ENCODE peak calls at places on chromosomes 2 and 18, in six cellular contexts. L, T, O, Q, D and V are unnamed samples.

GRCh38 chr18:26464128-26465011 is 84.0 kb downstream of the KCTD1 start:
- DNase-seq in L (no peak), D (no peak), Q (no peak), O (peak), T (no peak), V (no peak)

GRCh38 chr18:49769047-49769708 is 44.2 kb downstream of the ACAA2 start:
- DNase-seq in D (no peak), L (no peak), O (no peak), Q (no peak), T (no peak), V (no peak)

GRCh38 chr2:16604236-16604635 is 61.4 kb downstream of the CYRIA start:
- DNase-seq in Q (no peak), D (no peak), O (no peak), L (no peak), T (no peak), V (no peak)

GRCh38 chr2:33317369-33318015 is 159.0 kb upstream of the RASGRP3 start:
- DNase-seq in O (no peak), L (no peak), T (no peak), D (no peak), Q (peak), V (no peak)

GRCh38 chr2:170361359-170361936 is 183.5 kb downstream of the MYO3B start:
- DNase-seq in L (peak), D (peak), Q (peak), O (no peak), T (peak), V (no peak)

GRCh38 chr2:157857881-157858280 is 18.2 kb downstream of the ACVR1 start:
- DNase-seq in O (no peak), L (peak), D (no peak), T (no peak), Q (peak), V (peak)

GRCh38 chr2:26500406-26500805 is 22.5 kb upstream of the OTOF start:
- DNase-seq in D (no peak), Q (no peak), T (no peak), L (no peak), O (no peak), V (no peak)

GRCh38 chr18:21341141-21341540 is 99.1 kb downstream of the GREB1L start:
- DNase-seq in O (no peak), L (no peak), T (no peak), Q (no peak), D (peak), V (no peak)

GRCh38 chr2:137677466-137677865 is 286.8 kb upstream of the HNMT start:
- DNase-seq in O (no peak), D (no peak), T (no peak), L (no peak), Q (no peak), V (no peak)

DNA sequence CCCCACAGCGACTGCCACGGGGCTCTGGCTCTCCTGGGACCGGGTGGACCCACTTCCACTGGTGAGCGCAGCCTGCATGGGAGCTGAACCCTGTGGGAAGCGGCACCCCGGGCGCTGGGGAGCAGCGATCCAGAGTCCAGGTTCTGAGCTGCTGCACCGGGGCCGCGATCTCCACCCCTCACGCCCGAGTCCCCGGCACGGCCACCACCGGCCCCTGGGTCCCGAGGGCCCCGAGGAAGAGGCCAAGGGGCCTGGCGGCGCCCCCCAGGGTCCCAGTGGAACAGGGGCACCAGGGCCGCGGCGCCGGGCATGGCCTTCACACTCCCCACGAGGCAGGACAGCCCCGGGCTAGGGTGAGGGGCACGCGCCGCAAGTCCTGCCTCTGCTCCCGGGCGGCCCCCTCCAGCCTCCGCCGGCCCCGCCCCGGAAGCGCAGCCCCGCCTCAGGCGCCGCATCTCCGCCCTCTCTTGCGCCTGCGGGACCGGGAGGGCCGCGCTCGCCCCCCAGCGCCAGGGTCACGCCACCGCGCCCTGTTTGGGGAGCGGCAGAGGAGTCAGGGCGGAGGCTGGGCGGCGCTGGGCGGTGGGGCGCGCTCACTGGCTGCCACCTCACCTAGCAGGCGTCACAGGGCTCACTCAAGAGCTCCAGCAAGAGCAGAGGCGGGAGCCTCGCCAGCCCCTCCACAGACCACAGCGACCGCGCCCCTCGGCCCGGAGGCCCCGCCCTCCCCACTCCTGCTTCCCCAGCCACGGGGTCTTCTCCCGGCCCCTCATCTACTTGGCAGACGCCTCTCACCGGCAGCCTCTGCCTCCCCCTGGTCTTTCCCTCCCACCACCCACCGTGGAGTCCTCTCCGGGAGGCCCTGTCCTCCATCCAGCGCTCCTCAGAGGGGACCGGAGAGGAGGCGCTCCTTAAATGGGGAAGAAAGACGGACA is 26.8 kb downstream of the THAP4 start:
- DNase-seq in L (peak), Q (peak), T (peak), O (peak), D (peak), V (peak)
- H3K4me3 ChIP-seq in L (peak), Q (peak), T (peak), O (peak), D (no peak), V (peak)

GRCh38 chr2:63740943-63741342 is 100.8 kb upstream of the UGP2 start:
- DNase-seq in L (peak), O (no peak), Q (peak), T (no peak), D (no peak), V (no peak)

GRCh38 chr2:63741884-63742583 is 99.7 kb upstream of the UGP2 start:
- DNase-seq in T (no peak), O (no peak), L (no peak), D (no peak), Q (peak), V (no peak)

GRCh38 chr2:63742592-63742991 is 99.1 kb upstream of the UGP2 start:
- DNase-seq in Q (no peak), O (no peak), L (no peak), T (peak), D (no peak), V (no peak)

GRCh38 chr2:63743170-63743975 is 98.3 kb upstream of the UGP2 start:
- DNase-seq in L (no peak), Q (no peak), T (no peak), D (no peak), O (no peak), V (no peak)

DNA sequence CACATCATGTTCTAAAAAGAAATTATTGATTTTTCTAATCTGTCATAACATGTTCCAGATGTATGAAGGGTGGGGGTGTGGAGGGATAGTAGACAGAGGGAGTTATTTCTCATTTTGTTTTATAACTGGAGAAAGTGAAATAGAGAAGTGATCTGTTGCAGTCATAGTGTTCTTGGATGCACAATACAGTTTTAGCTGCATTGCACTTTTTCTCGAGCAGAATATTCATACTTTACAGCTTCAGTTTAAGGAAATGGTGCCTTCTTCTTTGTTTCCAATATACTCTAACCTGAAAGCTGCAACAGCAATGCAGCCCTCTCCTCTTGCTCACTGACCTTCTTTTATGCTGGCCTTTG is 97.7 kb upstream of the UGP2 start:
- DNase-seq in O (no peak), L (no peak), T (no peak), Q (no peak), D (no peak), V (no peak)
- H3K4me3 ChIP-seq in O (no peak), L (no peak), T (no peak), Q (no peak), D (no peak), V (no peak)

GRCh38 chr2:103289101-103289725 is 527.4 kb downstream of the TMEM182 start:
- DNase-seq in T (no peak), L (no peak), Q (no peak), O (no peak), D (no peak), V (no peak)

GRCh38 chr2:103284750-103285149 is 522.9 kb downstream of the TMEM182 start:
- DNase-seq in L (no peak), D (no peak), T (no peak), O (no peak), Q (no peak), V (no peak)

DNA sequence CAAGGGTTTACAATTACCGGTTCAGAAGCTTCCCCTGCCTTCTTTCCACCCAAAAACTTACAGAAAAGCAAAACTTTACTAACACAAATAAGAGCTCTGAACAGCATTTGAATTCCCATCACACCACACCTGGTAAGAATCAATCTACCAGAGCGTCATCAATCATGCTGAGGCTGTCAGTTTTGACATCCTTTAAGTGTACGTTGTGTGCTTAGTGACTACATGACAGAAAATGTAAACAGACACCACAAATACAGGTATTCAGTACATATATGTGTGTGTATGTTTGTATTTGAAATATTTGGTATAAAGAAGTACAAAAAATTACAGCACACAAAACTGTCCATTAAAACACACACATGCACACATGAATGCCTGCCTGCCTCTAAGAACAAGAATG is 523.5 kb downstream of the TMEM182 start:
- DNase-seq in O (no peak), D (no peak), Q (no peak), T (no peak), L (no peak), V (no peak)
- H3K4me3 ChIP-seq in O (no peak), D (no peak), Q (no peak), T (no peak), L (no peak), V (no peak)

GRCh38 chr2:237410949-237411635 is 2.9 kb downstream of the COL6A3 start:
- DNase-seq in O (no peak), D (no peak), L (peak), T (no peak), Q (peak), V (no peak)
- H3K4me3 ChIP-seq in O (peak), D (no peak), L (peak), T (no peak), Q (peak), V (peak)